ENCODE peak calls at places on chromosome 21, in four cellular contexts. One of them, this sample, is unnamed.

GRCh38 chr21:45208627-45208951 is 79.1 kb downstream of the POFUT2 start:
- DNase-seq in breast epithelium: no peak
- DNase-seq in bronchial epithelial cell: no peak
- DNase-seq in cardiac muscle cell: peak
- DNase-seq in this sample: no peak

GRCh38 chr21:16908087-16908486 is 604.8 kb upstream of the CXADR start:
- DNase-seq in breast epithelium: peak
- DNase-seq in bronchial epithelial cell: peak
- DNase-seq in cardiac muscle cell: no peak
- DNase-seq in this sample: no peak

GRCh38 chr21:43771698-43772367 is 4.3 kb downstream of the CSTB start:
- DNase-seq in breast epithelium: no peak
- DNase-seq in bronchial epithelial cell: no peak
- DNase-seq in cardiac muscle cell: no peak
- DNase-seq in this sample: no peak

GRCh38 chr21:36422279-36423098 is 37.3 kb downstream of the CHAF1B start:
- DNase-seq in bronchial epithelial cell: peak
- DNase-seq in breast epithelium: no peak
- DNase-seq in cardiac muscle cell: peak
- DNase-seq in this sample: no peak

GRCh38 chr21:37009740-37010341 is 3.3 kb downstream of the RIPPLY3 start:
- DNase-seq in breast epithelium: peak
- DNase-seq in bronchial epithelial cell: peak
- DNase-seq in cardiac muscle cell: peak
- DNase-seq in this sample: peak

GRCh38 chr21:36408568-36408967 is 23.4 kb downstream of the CHAF1B start:
- DNase-seq in breast epithelium: no peak
- DNase-seq in bronchial epithelial cell: no peak
- DNase-seq in cardiac muscle cell: no peak
- DNase-seq in this sample: no peak

GRCh38 chr21:33840771-33841170 is 74.8 kb downstream of the ATP5PO start:
- DNase-seq in cardiac muscle cell: no peak
- DNase-seq in bronchial epithelial cell: no peak
- DNase-seq in breast epithelium: no peak
- DNase-seq in this sample: no peak

GRCh38 chr21:43884012-43884860 is 19.2 kb downstream of the AGPAT3 start:
- DNase-seq in bronchial epithelial cell: peak
- DNase-seq in cardiac muscle cell: peak
- DNase-seq in breast epithelium: peak
- DNase-seq in this sample: no peak

GRCh38 chr21:24428539-24429186 is 1178.6 kb downstream of the MRPL39 start:
- DNase-seq in bronchial epithelial cell: no peak
- DNase-seq in breast epithelium: no peak
- DNase-seq in cardiac muscle cell: no peak
- DNase-seq in this sample: no peak

GRCh38 chr21:33201945-33202344 is 27.8 kb upstream of the IFNAR2 start:
- DNase-seq in bronchial epithelial cell: no peak
- DNase-seq in breast epithelium: no peak
- DNase-seq in cardiac muscle cell: no peak
- DNase-seq in this sample: no peak

GRCh38 chr21:17613242-17613676 is 558 bp upstream of the BTG3 start:
- DNase-seq in breast epithelium: peak
- DNase-seq in bronchial epithelial cell: no peak
- DNase-seq in cardiac muscle cell: peak
- DNase-seq in this sample: peak

GRCh38 chr21:26686278-26686677 is 113.2 kb upstream of the CYYR1 start:
- DNase-seq in breast epithelium: no peak
- DNase-seq in cardiac muscle cell: peak
- DNase-seq in bronchial epithelial cell: peak
- DNase-seq in this sample: no peak

GRCh38 chr21:43634618-43635017 is 24.7 kb downstream of the HSF2BP start:
- DNase-seq in breast epithelium: no peak
- DNase-seq in bronchial epithelial cell: no peak
- DNase-seq in cardiac muscle cell: no peak
- DNase-seq in this sample: no peak

GRCh38 chr21:27423906-27424595 is 457.2 kb upstream of the ADAMTS5 start:
- DNase-seq in bronchial epithelial cell: peak
- DNase-seq in cardiac muscle cell: peak
- DNase-seq in breast epithelium: no peak
- DNase-seq in this sample: no peak

GRCh38 chr21:17359781-17360180 is 153.1 kb upstream of the CXADR start:
- DNase-seq in bronchial epithelial cell: peak
- DNase-seq in cardiac muscle cell: no peak
- DNase-seq in breast epithelium: no peak
- DNase-seq in this sample: no peak

GRCh38 chr21:33848252-33848953 is 67.2 kb downstream of the ATP5PO start:
- DNase-seq in cardiac muscle cell: no peak
- DNase-seq in bronchial epithelial cell: peak
- DNase-seq in breast epithelium: no peak
- DNase-seq in this sample: no peak

GRCh38 chr21:44870748-44871495 is 2.6 kb downstream of the PTTG1IP start:
- DNase-seq in bronchial epithelial cell: peak
- DNase-seq in breast epithelium: peak
- DNase-seq in cardiac muscle cell: no peak
- DNase-seq in this sample: no peak

GRCh38 chr21:24118738-24119470 is 1488.4 kb downstream of the MRPL39 start:
- DNase-seq in bronchial epithelial cell: no peak
- DNase-seq in cardiac muscle cell: no peak
- DNase-seq in breast epithelium: no peak
- DNase-seq in this sample: no peak

GRCh38 chr21:37631319-37632117 is 264.9 kb downstream of the DYRK1A start:
- DNase-seq in bronchial epithelial cell: peak
- DNase-seq in cardiac muscle cell: no peak
- DNase-seq in breast epithelium: peak
- DNase-seq in this sample: no peak

GRCh38 chr21:28099296-28099695 is 893.4 kb downstream of the LTN1 start:
- DNase-seq in cardiac muscle cell: peak
- DNase-seq in bronchial epithelial cell: no peak
- DNase-seq in breast epithelium: no peak
- DNase-seq in this sample: no peak

GRCh38 chr21:43278766-43279577 is 110.2 kb downstream of the CRYAA start:
- DNase-seq in cardiac muscle cell: no peak
- DNase-seq in bronchial epithelial cell: no peak
- DNase-seq in breast epithelium: no peak
- DNase-seq in this sample: no peak

GRCh38 chr21:38438476-38438893 is 59.8 kb downstream of the ERG start:
- DNase-seq in bronchial epithelial cell: no peak
- DNase-seq in breast epithelium: no peak
- DNase-seq in cardiac muscle cell: peak
- DNase-seq in this sample: no peak

GRCh38 chr21:42939581-42940413 is 14.4 kb upstream of the ERVH48-1 start:
- DNase-seq in cardiac muscle cell: peak
- DNase-seq in bronchial epithelial cell: peak
- DNase-seq in breast epithelium: peak
- DNase-seq in this sample: peak

GRCh38 chr21:16372546-16372945 is 642.8 kb downstream of the USP25 start:
- DNase-seq in breast epithelium: no peak
- DNase-seq in cardiac muscle cell: no peak
- DNase-seq in bronchial epithelial cell: no peak
- DNase-seq in this sample: no peak

GRCh38 chr21:44039828-44040227 is 27.7 kb downstream of the TRAPPC10 start:
- DNase-seq in cardiac muscle cell: no peak
- DNase-seq in breast epithelium: no peak
- DNase-seq in bronchial epithelial cell: no peak
- DNase-seq in this sample: no peak

GRCh38 chr21:33490991-33491372 is 534 bp downstream of the DNAJC28 start:
- DNase-seq in breast epithelium: no peak
- DNase-seq in bronchial epithelial cell: no peak
- DNase-seq in cardiac muscle cell: peak
- DNase-seq in this sample: no peak

GRCh38 chr21:45016491-45017375 is 57.6 kb upstream of the ADARB1 start:
- DNase-seq in cardiac muscle cell: no peak
- DNase-seq in bronchial epithelial cell: no peak
- DNase-seq in breast epithelium: no peak
- DNase-seq in this sample: peak

GRCh38 chr21:36646011-36646410 is 52.9 kb upstream of the SIM2 start:
- DNase-seq in breast epithelium: no peak
- DNase-seq in cardiac muscle cell: no peak
- DNase-seq in bronchial epithelial cell: no peak
- DNase-seq in this sample: no peak

GRCh38 chr21:43352568-43353281 is 74.2 kb downstream of the SIK1 start:
- DNase-seq in cardiac muscle cell: no peak
- DNase-seq in breast epithelium: no peak
- DNase-seq in bronchial epithelial cell: no peak
- DNase-seq in this sample: no peak

GRCh38 chr21:45319461-45320211 is 31.9 kb upstream of the POFUT2 start:
- DNase-seq in bronchial epithelial cell: no peak
- DNase-seq in breast epithelium: no peak
- DNase-seq in cardiac muscle cell: no peak
- DNase-seq in this sample: no peak

GRCh38 chr21:44426663-44427191 is 28.6 kb upstream of the LRRC3 start:
- DNase-seq in breast epithelium: no peak
- DNase-seq in bronchial epithelial cell: no peak
- DNase-seq in cardiac muscle cell: no peak
- DNase-seq in this sample: no peak

GRCh38 chr21:33023574-33024277 is 2.0 kb upstream of the OLIG2 start:
- DNase-seq in bronchial epithelial cell: no peak
- DNase-seq in cardiac muscle cell: no peak
- DNase-seq in breast epithelium: no peak
- DNase-seq in this sample: peak

GRCh38 chr21:45020629-45021427 is 53.6 kb upstream of the ADARB1 start:
- DNase-seq in cardiac muscle cell: no peak
- DNase-seq in bronchial epithelial cell: no peak
- DNase-seq in breast epithelium: no peak
- DNase-seq in this sample: peak

GRCh38 chr21:44848821-44849521 is 24.5 kb downstream of the PTTG1IP start:
- DNase-seq in bronchial epithelial cell: no peak
- DNase-seq in cardiac muscle cell: no peak
- DNase-seq in breast epithelium: no peak
- DNase-seq in this sample: no peak

GRCh38 chr21:37724201-37724600 is 192.1 kb downstream of the KCNJ6 start:
- DNase-seq in breast epithelium: no peak
- DNase-seq in cardiac muscle cell: no peak
- DNase-seq in bronchial epithelial cell: no peak
- DNase-seq in this sample: no peak

GRCh38 chr21:38293113-38293512 is 36.3 kb downstream of the KCNJ15 start:
- DNase-seq in breast epithelium: no peak
- DNase-seq in cardiac muscle cell: no peak
- DNase-seq in bronchial epithelial cell: no peak
- DNase-seq in this sample: no peak

GRCh38 chr21:45033791-45034555 is 40.4 kb upstream of the ADARB1 start:
- DNase-seq in breast epithelium: no peak
- DNase-seq in cardiac muscle cell: peak
- DNase-seq in bronchial epithelial cell: peak
- DNase-seq in this sample: no peak

GRCh38 chr21:30962013-30962412 is 76.3 kb downstream of the KRTAP19-8 start:
- DNase-seq in bronchial epithelial cell: no peak
- DNase-seq in cardiac muscle cell: no peak
- DNase-seq in breast epithelium: no peak
- DNase-seq in this sample: no peak
- TF ChIP-seq CTCF in bronchial epithelial cell: no peak
- TF ChIP-seq CTCF in cardiac muscle cell: no peak
- TF ChIP-seq CTCF in breast epithelium: no peak
- TF ChIP-seq CTCF in this sample: no peak

DNA sequence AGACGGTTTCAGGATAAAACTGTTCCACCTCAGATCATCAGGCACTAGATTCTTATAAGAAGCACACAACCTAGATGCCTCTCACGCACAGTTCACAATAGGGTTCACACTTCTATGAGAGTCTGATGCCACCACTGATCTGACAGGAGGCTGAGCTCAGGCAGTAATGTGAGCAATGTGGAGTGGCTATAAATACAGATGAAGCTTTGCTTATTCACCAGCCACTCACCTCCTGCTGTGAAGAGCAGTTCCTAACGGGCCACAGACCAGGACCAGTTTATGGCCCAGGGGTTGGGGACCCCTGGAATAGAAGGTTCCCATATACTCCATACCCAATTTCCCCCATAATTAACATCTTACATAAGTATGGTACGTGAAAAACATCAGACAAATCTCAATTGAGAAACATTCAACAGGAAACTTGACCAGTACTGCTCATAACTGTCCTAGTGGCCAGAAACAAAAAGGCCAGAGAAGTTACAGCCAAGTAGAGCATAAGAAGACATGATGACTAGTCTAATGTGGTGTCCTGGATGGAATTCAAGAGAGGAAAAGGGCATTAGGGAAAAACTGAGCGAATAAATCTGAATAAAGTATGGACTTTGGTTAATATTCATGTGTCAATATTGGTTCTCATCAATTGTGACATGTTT is 24.7 kb upstream of the IGSF5 start:
- DNase-seq in cardiac muscle cell: no peak
- DNase-seq in breast epithelium: no peak
- DNase-seq in bronchial epithelial cell: no peak
- DNase-seq in this sample: no peak
- TF ChIP-seq CTCF in cardiac muscle cell: no peak
- TF ChIP-seq CTCF in breast epithelium: no peak
- TF ChIP-seq CTCF in bronchial epithelial cell: no peak
- TF ChIP-seq CTCF in this sample: no peak

DNA sequence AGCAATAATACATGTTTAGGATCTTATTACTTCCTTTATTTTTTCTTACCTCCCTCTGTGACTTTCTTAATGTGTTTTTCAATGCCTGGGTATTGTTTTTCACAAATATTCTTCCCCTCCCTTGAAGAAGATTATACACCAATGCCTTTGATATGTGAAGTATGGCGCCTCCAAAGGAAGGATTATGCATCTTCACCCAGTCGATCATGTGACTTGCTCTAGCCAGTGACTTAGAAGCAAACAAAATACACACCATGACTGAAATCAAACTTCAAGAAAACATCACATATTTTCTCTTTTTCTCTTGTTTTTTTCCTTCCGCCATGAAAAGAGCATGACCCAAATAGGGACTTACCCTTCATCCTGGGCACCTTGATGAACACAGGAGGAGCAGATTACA is 297.1 kb downstream of the NCAM2 start:
- DNase-seq in bronchial epithelial cell: no peak
- DNase-seq in breast epithelium: no peak
- DNase-seq in cardiac muscle cell: no peak
- DNase-seq in this sample: no peak
- TF ChIP-seq CTCF in bronchial epithelial cell: no peak
- TF ChIP-seq CTCF in breast epithelium: no peak
- TF ChIP-seq CTCF in cardiac muscle cell: no peak
- TF ChIP-seq CTCF in this sample: no peak

DNA sequence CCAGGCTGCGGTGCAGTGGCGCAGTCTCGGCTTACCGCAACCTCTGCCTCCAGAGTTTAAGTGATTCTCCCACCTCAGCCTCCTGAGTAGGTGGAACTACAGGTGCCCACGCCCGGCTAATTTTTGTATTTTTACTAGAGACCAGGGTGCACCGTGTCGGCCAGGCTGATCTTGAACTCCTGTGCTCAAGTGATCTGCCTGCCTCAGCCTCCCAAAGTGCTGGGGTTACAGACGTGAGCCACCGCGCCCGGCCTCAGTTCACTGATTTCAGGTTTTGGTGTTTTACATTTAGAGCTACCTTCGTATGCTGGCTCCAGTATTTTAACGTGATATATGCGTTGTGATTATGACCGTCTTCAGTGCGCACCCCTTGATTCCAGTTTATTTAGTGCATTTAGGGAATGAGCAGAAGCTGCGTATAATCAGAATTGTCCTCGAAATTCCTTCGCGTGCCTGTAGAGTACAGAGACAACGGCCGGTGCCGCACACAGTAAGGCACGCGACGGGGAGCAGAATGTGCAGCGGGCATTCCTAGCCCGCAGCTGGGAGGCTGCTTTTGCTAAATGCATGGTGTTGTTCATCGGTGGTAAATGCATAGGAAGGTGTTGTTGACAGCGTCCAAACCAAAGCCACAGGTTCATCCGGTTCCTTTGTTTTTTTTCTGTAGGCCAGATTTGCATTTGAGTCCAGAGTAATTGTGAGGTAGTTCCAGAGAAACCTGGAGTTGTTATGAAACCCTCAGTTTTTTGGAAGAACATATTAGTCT is 48.9 kb upstream of the DIP2A start:
- DNase-seq in breast epithelium: no peak
- DNase-seq in bronchial epithelial cell: no peak
- DNase-seq in cardiac muscle cell: no peak
- DNase-seq in this sample: no peak
- TF ChIP-seq CTCF in breast epithelium: no peak
- TF ChIP-seq CTCF in bronchial epithelial cell: no peak
- TF ChIP-seq CTCF in cardiac muscle cell: no peak
- TF ChIP-seq CTCF in this sample: no peak